ENCODE peak calls at places on chromosomes 4 and X, in nine cellular contexts. H is adrenal gland, P is breast epithelium, G is ovary, Q is sigmoid colon, D is lower leg skin, L is K562, F is upper lobe of left lung, E is tibial nerve. S is an unnamed sample.

GRCh38 chr4:54645830-54646229 is 11.9 kb upstream of the KIT start:
- DNase-seq in H (no peak), P (no peak), G (no peak), Q (no peak), D (no peak), L (no peak), F (no peak), E (no peak), S (no peak)

GRCh38 chrX:40402771-40403533 is 177.8 kb upstream of the ATP6AP2 start:
- DNase-seq in H (peak; percentile 78), P (no peak), G (peak; percentile 30), Q (peak; percentile 84), D (peak; percentile 32), L (peak; percentile 15), F (no peak), E (no peak), S (no peak)

GRCh38 chr4:22739933-22740332 is 47.2 kb downstream of the GBA3 start:
- DNase-seq in H (no peak), P (no peak), G (no peak), Q (no peak), D (no peak), L (no peak), F (no peak), E (no peak), S (no peak)

GRCh38 chr4:145921231-145921630 is 17.4 kb downstream of the ZNF827 start:
- DNase-seq in H (no peak), P (no peak), G (no peak), Q (no peak), D (no peak), L (no peak), F (no peak), E (no peak), S (no peak)

GRCh38 chr4:128604840-128605239 is 204.7 kb upstream of the JADE1 start:
- DNase-seq in H (no peak), P (no peak), G (no peak), Q (no peak), D (no peak), L (no peak), F (no peak), E (no peak), S (no peak)

GRCh38 chr4:108350332-108350731 is 181.6 kb upstream of the LEF1 start:
- DNase-seq in H (no peak), P (no peak), G (no peak), Q (no peak), D (no peak), L (no peak), F (peak; percentile 57), E (no peak), S (no peak)

GRCh38 chrX:119690921-119691716 is 1.8 kb downstream of the SEPTIN6 start:
- DNase-seq in H (peak; percentile 75), P (no peak), G (no peak), Q (no peak), D (no peak), L (peak; percentile 44), F (no peak), E (no peak), S (no peak)

GRCh38 chrX:39752820-39753219 is 344.9 kb downstream of the BCOR start:
- DNase-seq in H (peak; percentile 43), P (no peak), G (peak; percentile 53), Q (no peak), D (no peak), L (no peak), F (no peak), E (no peak), S (no peak)

GRCh38 chr4:148058160-148058859 is 326.4 kb downstream of the ARHGAP10 start:
- DNase-seq in H (no peak), P (no peak), G (no peak), Q (no peak), D (no peak), L (no peak), F (no peak), E (no peak), S (no peak)

GRCh38 chrX:13750204-13750603 is 15.7 kb downstream of the OFD1 start:
- DNase-seq in H (no peak), P (no peak), G (no peak), Q (no peak), D (no peak), L (no peak), F (no peak), E (no peak), S (no peak)

GRCh38 chrX:110321081-110321480 is 3.2 kb upstream of the AMMECR1 start:
- DNase-seq in H (no peak), P (no peak), G (no peak), Q (no peak), D (no peak), L (peak; percentile 8), F (no peak), E (no peak), S (no peak)

GRCh38 chrX:93120805-93121204 is 552.6 kb downstream of the NAP1L3 start:
- DNase-seq in H (no peak), P (no peak), G (no peak), Q (no peak), D (no peak), L (no peak), F (no peak), E (no peak), S (no peak)

GRCh38 chrX:49230500-49231232 is 2.5 kb downstream of the CACNA1F start:
- DNase-seq in H (peak; percentile 37), P (peak; percentile 79), G (peak; percentile 23), Q (peak; percentile 76), D (peak; percentile 59), L (peak; percentile 89), F (peak; percentile 84), E (no peak), S (peak; percentile 81)

GRCh38 chrX:120727503-120727902 is 97.6 kb upstream of the C1GALT1C1 start:
- DNase-seq in H (no peak), P (no peak), G (no peak), Q (no peak), D (no peak), L (no peak), F (no peak), E (no peak), S (no peak)

DNA sequence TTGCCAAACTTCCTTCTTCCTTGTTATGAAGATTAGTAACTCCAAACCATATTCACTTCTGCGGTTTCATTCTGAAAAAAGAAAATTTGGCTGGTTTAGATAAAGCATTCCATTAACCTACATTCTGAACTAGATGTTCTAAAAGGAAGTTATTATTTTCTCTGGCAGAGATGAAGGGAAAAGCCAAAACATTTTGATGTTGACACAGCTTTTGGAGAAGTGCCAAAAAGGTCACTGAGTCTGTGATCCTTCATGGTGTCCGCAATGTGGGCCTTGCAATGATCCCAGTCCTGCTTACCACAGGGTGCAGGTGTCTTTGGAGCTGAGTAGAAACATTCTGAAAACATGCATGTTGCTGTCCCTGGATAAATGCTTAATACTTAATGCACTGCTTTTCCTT is 36.0 kb downstream of the CXCL8 start:
- DNase-seq in H (peak; percentile 43), P (no peak), G (peak; percentile 37), Q (peak; percentile 68), D (peak; percentile 32), L (no peak), F (no peak), E (peak; percentile 50), S (no peak)
- TF ChIP-seq POLR2A in H (no peak), P (no peak), G (no peak), Q (no peak), D (no peak), L (no peak), F (no peak), E (no peak), S (no peak)

DNA sequence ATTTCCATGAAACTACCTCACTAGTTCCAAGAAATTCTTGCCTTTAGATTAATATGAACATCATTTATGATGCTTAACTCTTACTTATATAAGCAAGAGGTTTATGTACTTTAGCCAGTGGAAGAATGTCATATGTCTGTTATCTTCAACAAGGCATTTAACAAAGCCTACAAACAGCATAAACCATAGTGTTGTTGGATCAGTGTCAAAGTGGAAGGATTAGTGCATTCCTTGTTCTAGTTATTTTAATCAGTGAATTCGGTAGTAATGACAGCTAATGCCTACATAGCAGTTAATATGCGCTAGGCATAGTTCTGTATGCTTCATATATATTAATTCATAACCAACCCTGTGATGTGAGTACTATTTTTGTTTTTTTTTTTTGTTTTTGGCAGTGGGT is 3.1 kb downstream of the PI4K2B start:
- DNase-seq in H (no peak), P (no peak), G (no peak), Q (no peak), D (no peak), L (no peak), F (no peak), E (no peak), S (no peak)
- TF ChIP-seq POLR2A in H (no peak), P (no peak), G (no peak), Q (no peak), D (no peak), L (no peak), F (no peak), E (no peak), S (no peak)

GRCh38 chrX:153588782-153589446 is 10.0 kb downstream of the CCNQ start:
- DNase-seq in H (no peak), P (no peak), G (no peak), Q (no peak), D (no peak), L (no peak), F (peak; percentile 33), E (no peak), S (no peak)

GRCh38 chrX:153592091-153592833 is 6.7 kb downstream of the CCNQ start:
- DNase-seq in H (no peak), P (no peak), G (no peak), Q (no peak), D (no peak), L (no peak), F (no peak), E (no peak), S (no peak)

GRCh38 chrX:153592966-153593688 is 5.8 kb downstream of the CCNQ start:
- DNase-seq in H (no peak), P (no peak), G (no peak), Q (no peak), D (no peak), L (no peak), F (no peak), E (no peak), S (no peak)

GRCh38 chrX:153593811-153594500 is 5.0 kb downstream of the CCNQ start:
- DNase-seq in H (no peak), P (no peak), G (no peak), Q (no peak), D (no peak), L (no peak), F (no peak), E (no peak), S (no peak)

GRCh38 chrX:153590961-153591956 is 7.7 kb downstream of the CCNQ start:
- DNase-seq in H (no peak), P (no peak), G (no peak), Q (no peak), D (no peak), L (no peak), F (no peak), E (no peak), S (no peak)
- TF ChIP-seq POLR2A in H (no peak), P (no peak), G (no peak), Q (no peak), D (no peak), L (no peak), F (no peak), E (no peak), S (no peak)

DNA sequence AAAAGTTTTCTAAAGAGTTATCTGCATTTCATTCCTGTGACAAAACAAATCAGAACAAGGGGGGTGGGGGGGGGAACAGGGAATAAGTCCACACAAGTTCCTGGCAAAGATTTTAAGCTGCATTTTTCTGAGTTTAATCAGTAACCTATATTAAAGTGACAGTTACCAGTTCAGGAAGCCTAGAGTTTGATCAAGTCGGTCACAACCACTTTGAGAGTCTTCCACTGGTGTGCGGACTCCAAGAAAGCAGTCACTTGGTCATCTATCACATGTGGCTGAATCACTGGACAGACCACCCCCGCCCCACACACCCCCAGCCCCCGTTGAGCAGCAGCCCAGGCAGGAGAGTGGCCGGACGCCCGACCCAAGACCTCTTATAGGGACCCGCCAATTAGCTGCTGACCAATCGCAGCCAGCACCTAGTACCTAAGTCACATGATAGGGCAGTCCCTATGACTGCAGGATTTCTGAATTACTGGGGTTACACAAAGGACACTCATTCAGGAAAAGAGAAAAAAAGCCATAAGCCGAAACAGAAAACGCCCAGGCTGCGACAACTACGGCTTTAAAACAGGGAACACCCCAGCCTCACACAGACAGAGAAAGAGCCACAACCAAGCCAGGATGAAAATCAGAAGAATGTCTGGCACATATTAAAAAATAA is 569.4 kb upstream of the DIPK2B start:
- DNase-seq in H (peak; percentile 56), P (no peak), G (peak; percentile 79), Q (peak; percentile 91), D (peak; percentile 63), L (peak; percentile 43), F (peak; percentile 82), E (peak; percentile 36), S (peak; percentile 83)
- TF ChIP-seq POLR2A in H (peak; percentile 29), P (no peak), G (peak; percentile 23), Q (peak; percentile 33), D (no peak), L (no peak), F (no peak), E (peak; percentile 63), S (no peak)